ENCODE peak calls at places on chromosome 16, in six cellular contexts. A is effector memory CD4-positive, alpha-beta T cell; N is body of pancreas; G is neural progenitor cell; T is fibroblast of lung; H is aorta. F is an unnamed sample.

GRCh38 chr16:1331712-1332617 is 1.5 kb upstream of the BAIAP3 start:
- DNase-seq in H (peak; percentile 71), A (peak; percentile 26), T (peak; percentile 32), N (peak; percentile 89), G (peak; percentile 85), F (no peak)

GRCh38 chr16:1790611-1791255 is 2.8 kb downstream of the IGFALS start:
- DNase-seq in T (no peak), A (no peak), G (no peak), H (peak; percentile 42), N (no peak), F (no peak)

GRCh38 chr16:50202926-50203624 is 50.0 kb downstream of the TENT4B start:
- DNase-seq in H (no peak), A (no peak), T (peak; percentile 93), G (no peak), N (peak; percentile 56), F (no peak)

GRCh38 chr16:2486645-2487516 is 12.0 kb downstream of the TBC1D24 start:
- DNase-seq in N (peak; percentile 79), H (peak; percentile 71), A (peak; percentile 68), T (no peak), G (peak; percentile 52), F (peak; percentile 58)

GRCh38 chr16:81928975-81929374 is 82.3 kb downstream of the SDR42E1 start:
- DNase-seq in G (no peak), H (no peak), N (no peak), A (no peak), T (no peak), F (no peak)

GRCh38 chr16:2919511-2920255 is 8.0 kb downstream of the FLYWCH1 start:
- DNase-seq in N (peak; percentile 60), A (peak; percentile 37), T (peak; percentile 80), G (peak; percentile 76), H (peak; percentile 70), F (peak; percentile 44)

GRCh38 chr16:9378876-9379275 is 287.4 kb downstream of the HAPSTR1 start:
- DNase-seq in T (no peak), A (no peak), H (no peak), N (peak; percentile 23), G (no peak), F (no peak)

GRCh38 chr16:81583893-81584705 is 139.5 kb downstream of the CMIP start:
- DNase-seq in H (no peak), N (no peak), G (no peak), A (no peak), T (peak; percentile 77), F (no peak)

GRCh38 chr16:27234603-27235002 is 31.3 kb downstream of the KDM8 start:
- DNase-seq in A (no peak), N (no peak), G (no peak), T (no peak), H (peak; percentile 45), F (no peak)
- H3K27ac ChIP-seq in A (peak overlapping the region; percentile 89), N (no peak overlapping the region), G (no peak overlapping the region), T (peak overlapping the region; percentile 22), H (no peak overlapping the region), F (peak overlapping the region; percentile 60)

DNA sequence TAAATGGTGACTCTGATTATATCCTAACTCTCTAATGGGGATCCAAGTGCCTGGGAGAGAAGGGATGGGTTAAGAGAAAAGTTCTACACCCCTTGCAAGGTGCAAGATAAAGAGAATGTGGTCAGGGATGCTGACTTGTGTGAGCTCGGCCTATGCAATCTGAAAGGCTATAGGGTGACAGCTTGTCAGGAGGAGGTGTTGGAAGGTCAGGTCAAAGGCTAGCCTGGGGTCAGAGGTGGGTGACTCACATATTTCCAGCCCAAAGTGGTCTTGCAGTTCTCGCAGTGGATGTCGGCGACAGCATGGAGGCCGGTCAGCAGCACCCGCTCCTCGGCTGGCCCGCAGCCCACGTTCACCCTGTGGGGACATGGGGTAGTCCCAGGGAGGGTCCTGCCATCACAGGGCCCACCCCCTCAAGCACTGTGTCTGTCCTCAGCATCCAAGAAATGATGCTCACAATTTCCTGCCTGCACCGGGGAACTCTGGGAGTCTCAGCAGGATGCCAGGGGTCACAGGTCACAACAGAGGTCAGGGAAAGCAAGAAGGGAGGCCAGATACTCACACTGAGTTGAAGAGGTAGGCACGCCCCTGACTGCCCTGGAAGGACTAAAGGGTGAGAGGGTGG is 1.4 kb downstream of the YPEL3 start:
- DNase-seq in T (no peak), N (no peak), H (no peak), G (peak; percentile 12), A (no peak), F (no peak)
- H3K27ac ChIP-seq in T (no peak overlapping the region), N (peak overlapping the region; percentile 92), H (no peak overlapping the region), G (no peak overlapping the region), A (peak overlapping the region; percentile 82), F (peak overlapping the region; percentile 97)

DNA sequence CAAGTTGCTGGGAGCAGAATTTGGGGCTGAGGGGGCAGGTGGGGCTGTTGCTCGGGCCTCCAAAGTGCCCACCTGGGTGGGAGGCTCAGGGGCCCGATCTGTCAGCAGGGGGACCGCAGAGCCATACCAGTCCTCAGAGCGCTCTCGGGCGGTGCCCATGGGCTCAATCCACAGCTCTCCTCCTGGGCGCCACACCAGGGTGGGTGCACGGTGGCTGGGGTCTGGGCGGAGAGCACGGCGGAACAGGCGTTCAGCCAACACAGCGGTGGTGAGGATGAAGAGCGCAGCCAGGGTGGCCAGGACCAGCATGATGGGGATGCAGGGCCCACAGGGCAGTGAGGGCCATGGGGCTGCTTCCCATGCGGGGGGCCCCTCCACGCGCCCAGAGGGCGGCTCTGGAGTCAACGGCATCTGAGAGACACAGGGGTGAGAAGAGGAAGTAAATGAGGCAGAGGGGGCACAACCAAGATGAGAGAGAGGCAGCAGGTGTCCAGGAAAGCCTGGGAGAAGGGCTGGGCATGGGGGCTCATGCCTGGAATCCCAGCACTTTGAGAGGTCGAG is 1.2 kb downstream of the C16orf54 start:
- DNase-seq in H (peak; percentile 49), A (no peak), G (no peak), N (no peak), T (no peak), F (no peak)
- H3K27ac ChIP-seq in H (no peak overlapping the region), A (peak overlapping the region; percentile 99), G (no peak overlapping the region), N (no peak overlapping the region), T (no peak overlapping the region), F (no peak overlapping the region)

GRCh38 chr16:4947722-4948503 is 10.2 kb upstream of the SEC14L5 start:
- DNase-seq in A (no peak), H (peak; percentile 35), T (no peak), G (peak; percentile 92), N (no peak), F (no peak)

GRCh38 chr16:4948903-4949766 is 9.0 kb upstream of the SEC14L5 start:
- DNase-seq in G (no peak), A (no peak), T (no peak), H (no peak), N (no peak), F (no peak)

GRCh38 chr16:4944333-4945281 is 7.7 kb upstream of the PPL start:
- DNase-seq in G (no peak), A (no peak), N (peak; percentile 92), T (peak; percentile 99), H (peak; percentile 95), F (no peak)

GRCh38 chr16:4946917-4947316 is 10.0 kb upstream of the PPL start:
- DNase-seq in H (no peak), G (no peak), A (no peak), T (no peak), N (no peak), F (no peak)

DNA sequence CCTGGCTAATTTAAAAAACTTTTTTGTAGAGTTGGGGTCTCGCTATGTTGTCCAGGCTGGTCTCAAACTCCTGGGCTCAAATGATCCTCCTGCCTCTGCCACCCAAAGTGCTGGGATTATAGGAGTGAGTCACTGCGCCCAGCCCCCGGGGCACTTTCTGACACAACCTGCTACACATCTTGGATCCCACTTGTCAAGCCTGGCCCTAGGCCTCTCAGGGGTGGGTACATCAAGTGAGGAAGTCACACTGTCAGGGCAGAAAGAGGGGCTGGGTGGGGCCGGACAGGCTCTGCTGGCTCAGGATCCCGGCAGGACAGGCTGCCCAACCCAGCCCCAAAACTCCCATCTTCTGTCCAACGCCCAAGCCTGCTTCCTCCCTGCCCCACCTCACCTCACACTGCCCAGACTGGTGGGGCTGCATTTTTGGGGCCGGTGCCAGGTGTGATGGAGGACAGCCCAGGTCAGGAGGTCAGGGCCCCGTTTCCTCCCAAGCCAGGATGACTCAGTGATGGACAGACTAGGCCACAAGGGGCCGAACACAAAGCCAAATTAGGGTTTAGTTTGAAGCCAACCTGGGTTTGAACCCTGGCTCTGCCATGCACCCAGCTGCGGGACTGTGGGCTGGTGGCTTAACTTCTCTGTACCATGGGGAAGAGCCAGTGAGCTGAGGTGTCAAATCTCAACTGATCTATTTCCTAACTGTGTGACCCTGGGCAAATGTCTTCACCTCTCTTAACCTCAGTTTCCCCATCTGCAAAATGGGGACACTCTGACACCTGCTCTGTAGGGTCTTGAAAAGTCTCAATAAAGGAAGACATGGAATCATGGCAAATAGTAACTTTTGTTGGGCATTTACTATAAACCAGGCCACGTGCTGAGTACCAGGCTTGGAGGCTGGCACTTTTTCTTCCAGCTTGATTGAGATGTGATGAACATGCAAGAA is 8.9 kb upstream of the PPL start:
- DNase-seq in H (peak; percentile 56), G (no peak), A (no peak), N (peak; percentile 38), T (peak; percentile 50), F (no peak)
- H3K27ac ChIP-seq in H (no peak overlapping the region), G (no peak overlapping the region), A (no peak overlapping the region), N (peak overlapping the region; percentile 76), T (no peak overlapping the region), F (no peak overlapping the region)

DNA sequence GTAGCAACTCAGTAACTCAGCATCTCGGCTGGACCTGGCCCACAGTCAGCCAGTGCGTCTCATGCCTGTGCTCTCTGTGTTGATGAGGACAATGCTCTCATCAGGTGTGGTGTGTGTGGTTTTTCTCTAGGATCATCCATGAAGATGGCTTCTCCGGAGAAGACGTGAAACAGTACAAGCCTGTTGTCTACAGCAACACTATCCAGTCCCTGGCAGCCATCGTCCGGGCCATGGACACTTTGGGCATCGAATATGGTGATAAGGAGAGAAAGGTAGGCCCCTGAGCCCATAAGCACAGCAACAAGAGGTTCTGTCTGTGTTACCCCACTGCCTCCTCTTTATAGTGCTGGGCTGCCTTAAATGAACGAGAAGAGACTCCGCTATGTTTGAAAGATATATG is 84.5 kb downstream of the GNAO1 start:
- DNase-seq in G (no peak), N (no peak), T (no peak), A (no peak), H (no peak), F (no peak)
- H3K27ac ChIP-seq in G (no peak overlapping the region), N (no peak overlapping the region), T (no peak overlapping the region), A (no peak overlapping the region), H (no peak overlapping the region), F (peak overlapping the region; percentile 85)

GRCh38 chr16:53821957-53822625 is 118.1 kb downstream of the FTO start:
- DNase-seq in T (peak; percentile 68), N (no peak), H (no peak), A (no peak), G (no peak), F (no peak)
- H3K27ac ChIP-seq in T (peak overlapping the region; percentile 9), N (no peak overlapping the region), H (no peak overlapping the region), A (no peak overlapping the region), G (no peak overlapping the region), F (no peak overlapping the region)

GRCh38 chr16:67521095-67521804 is 7.4 kb upstream of the RIPOR1 start:
- DNase-seq in T (peak; percentile 94), A (peak; percentile 95), G (peak; percentile 98), H (peak; percentile 97), N (peak; percentile 97), F (peak; percentile 83)

GRCh38 chr16:67528870-67529638 is 425 bp downstream of the RIPOR1 start:
- DNase-seq in T (peak; percentile 29), A (no peak), G (peak; percentile 80), N (peak; percentile 39), H (no peak), F (no peak)

GRCh38 chr16:67528222-67528869 is at the start of gene RIPOR1:
- DNase-seq in N (peak; percentile 63), H (peak; percentile 76), G (peak; percentile 80), A (peak; percentile 26), T (no peak), F (no peak)

GRCh38 chr16:67526149-67526732 is 2.4 kb upstream of the RIPOR1 start:
- DNase-seq in G (no peak), A (no peak), N (no peak), T (no peak), H (no peak), F (no peak)

GRCh38 chr16:67525176-67525860 is 3.3 kb upstream of the RIPOR1 start:
- DNase-seq in T (no peak), G (no peak), H (no peak), N (no peak), A (no peak), F (no peak)
- H3K27ac ChIP-seq in T (no peak overlapping the region), G (no peak overlapping the region), H (no peak overlapping the region), N (no peak overlapping the region), A (no peak overlapping the region), F (no peak overlapping the region)

F was measured in caudate nucleus.